ENCODE peak calls at places on chromosome 19, in four cellular contexts. D is kidney, V is thyroid gland, G is cardiac fibroblast. T is an unnamed sample.

GRCh38 chr19:46229442-46229841 is at the start of gene IGFL1:
- DNase-seq in V (no peak), D (no peak), G (no peak), T (no peak)

GRCh38 chr19:12801466-12802266 is at the start of the genes PRDX2 and THSD8:
- DNase-seq in V (peak; percentile 83), D (peak; percentile 92), G (peak; percentile 85), T (no peak)

GRCh38 chr19:17616961-17617806 is 61.7 kb downstream of the COLGALT1 start:
- DNase-seq in D (no peak), V (no peak), G (peak; percentile 8), T (peak; percentile 82)

GRCh38 chr19:41426952-41427646 is at the start of gene B3GNT8:
- DNase-seq in V (peak; percentile 87), G (peak; percentile 79), D (peak; percentile 95), T (no peak)

GRCh38 chr19:6531956-6532243 is 1.1 kb downstream of the TNFSF9 start:
- DNase-seq in D (no peak), V (no peak), G (no peak), T (no peak)

GRCh38 chr19:33731886-33732285 is 64.8 kb upstream of the KCTD15 start:
- DNase-seq in G (no peak), V (no peak), D (peak; percentile 13), T (no peak)

GRCh38 chr19:16791942-16792341 is 37.3 kb upstream of the SIN3B start:
- DNase-seq in D (no peak), V (no peak), G (no peak), T (no peak)

GRCh38 chr19:43664008-43664407 is 6.0 kb downstream of the PLAUR start:
- DNase-seq in D (no peak), V (no peak), G (no peak), T (no peak)

GRCh38 chr19:690203-690602 is 5.0 kb downstream of the PRSS57 start:
- DNase-seq in D (peak; percentile 71), V (no peak), G (no peak), T (no peak)

GRCh38 chr19:15836595-15837398 is 21.3 kb upstream of the OR10H1 start:
- DNase-seq in V (peak; percentile 97), G (peak; percentile 94), D (peak; percentile 98), T (no peak)

GRCh38 chr19:55467236-55468053 is 2.9 kb upstream of the C19orf85 start:
- DNase-seq in G (peak; percentile 89), V (peak; percentile 62), D (peak; percentile 87), T (no peak)

GRCh38 chr19:44731081-44731480 is 17.4 kb upstream of the BCL3 start:
- DNase-seq in G (no peak), V (no peak), D (no peak), T (no peak)

GRCh38 chr19:42392165-42392564 is 2.1 kb upstream of the CNFN start:
- DNase-seq in G (no peak), D (no peak), V (no peak), T (no peak)

GRCh38 chr19:54035215-54036178 is 28.2 kb downstream of the VSTM1 start:
- DNase-seq in V (no peak), D (no peak), G (peak; percentile 88), T (no peak)

GRCh38 chr19:35608250-35608649 is 4.3 kb upstream of the HAUS5 start:
- DNase-seq in V (no peak), G (no peak), D (no peak), T (no peak)

GRCh38 chr19:13172335-13173128 is 22.3 kb downstream of the IER2 start:
- DNase-seq in D (peak; percentile 96), G (peak; percentile 82), V (peak; percentile 96), T (no peak)

GRCh38 chr19:38522915-38523314 is 89.4 kb downstream of the RYR1 start:
- DNase-seq in G (no peak), D (no peak), V (no peak), T (no peak)

GRCh38 chr19:28971011-28971410 is 241.9 kb downstream of the UQCRFS1 start:
- DNase-seq in V (no peak), G (peak; percentile 56), D (peak; percentile 87), T (no peak)

GRCh38 chr19:49863935-49864320 is 3.4 kb downstream of the PNKP start:
- DNase-seq in D (no peak), V (no peak), G (no peak), T (no peak)

GRCh38 chr19:7901337-7901736 is 2.3 kb upstream of the MAP2K7 start:
- DNase-seq in V (no peak), D (no peak), G (no peak), T (no peak)

GRCh38 chr19:16198363-16198636 is 589 bp downstream of the AP1M1 start:
- DNase-seq in V (no peak), G (no peak), D (no peak), T (no peak)

DNA sequence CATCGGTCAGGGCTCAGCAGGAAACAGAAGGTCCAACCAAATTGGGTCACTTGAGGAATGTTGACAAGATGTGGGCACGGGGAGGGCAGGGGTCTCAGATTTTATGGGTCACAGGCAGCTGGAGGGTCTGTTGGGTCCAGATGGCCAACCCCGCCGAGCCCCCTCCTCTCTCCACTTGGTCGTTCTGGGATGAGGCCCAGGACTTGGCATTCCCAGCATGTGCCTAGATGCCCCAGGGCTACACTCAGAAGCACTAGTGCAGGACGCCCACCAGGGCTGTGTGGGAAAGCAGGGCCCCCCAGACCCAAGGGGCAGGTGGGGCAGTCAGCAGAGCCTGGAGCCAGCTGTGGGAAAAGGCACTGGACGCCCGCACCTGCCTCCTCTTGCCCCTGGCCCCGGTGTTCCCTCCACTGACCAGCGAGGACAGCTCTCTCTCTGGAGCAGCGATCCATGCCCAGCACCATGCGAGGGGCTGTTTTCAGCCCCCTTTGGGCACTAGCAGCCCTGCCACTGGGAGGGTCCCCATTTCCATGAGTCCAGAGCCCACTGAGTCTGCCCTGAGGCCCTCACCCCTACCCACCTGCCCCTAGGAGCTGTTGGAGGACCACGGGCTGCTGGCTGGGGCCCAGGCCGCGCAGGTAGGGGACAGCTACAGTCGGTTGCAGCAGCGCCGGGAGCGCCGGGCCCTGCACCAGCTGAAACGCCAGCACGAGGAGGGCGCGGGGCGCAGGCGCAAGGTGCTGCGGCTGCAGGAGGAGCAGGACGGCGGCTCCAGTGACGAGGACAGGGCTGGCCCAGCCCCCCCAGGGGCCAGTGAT is 26.0 kb downstream of the DHX34 start:
- DNase-seq in G (no peak), V (no peak), D (no peak), T (no peak)
- TF ChIP-seq CTCF in G (no peak), V (no peak), D (no peak), T (no peak)

GRCh38 chr19:9498183-9498902 is at the start of gene ZNF560:
- DNase-seq in G (peak; percentile 2), V (no peak), D (no peak), T (no peak)
- TF ChIP-seq CTCF in G (peak; percentile 56), V (no peak), D (no peak), T (no peak)

GRCh38 chr19:50873056-50873455 is at the start of gene KLK2:
- DNase-seq in G (no peak), D (no peak), V (peak; percentile 84), T (no peak)

GRCh38 chr19:50874185-50874584 is 946 bp downstream of the KLK2 start:
- DNase-seq in G (no peak), D (no peak), V (peak; percentile 65), T (no peak)

GRCh38 chr19:50869479-50869878 is 3.8 kb upstream of the KLK2 start:
- DNase-seq in D (no peak), V (no peak), G (no peak), T (no peak)

GRCh38 chr19:50875795-50876422 is 2.7 kb downstream of the KLK2 start:
- DNase-seq in D (no peak), G (no peak), V (no peak), T (no peak)

DNA sequence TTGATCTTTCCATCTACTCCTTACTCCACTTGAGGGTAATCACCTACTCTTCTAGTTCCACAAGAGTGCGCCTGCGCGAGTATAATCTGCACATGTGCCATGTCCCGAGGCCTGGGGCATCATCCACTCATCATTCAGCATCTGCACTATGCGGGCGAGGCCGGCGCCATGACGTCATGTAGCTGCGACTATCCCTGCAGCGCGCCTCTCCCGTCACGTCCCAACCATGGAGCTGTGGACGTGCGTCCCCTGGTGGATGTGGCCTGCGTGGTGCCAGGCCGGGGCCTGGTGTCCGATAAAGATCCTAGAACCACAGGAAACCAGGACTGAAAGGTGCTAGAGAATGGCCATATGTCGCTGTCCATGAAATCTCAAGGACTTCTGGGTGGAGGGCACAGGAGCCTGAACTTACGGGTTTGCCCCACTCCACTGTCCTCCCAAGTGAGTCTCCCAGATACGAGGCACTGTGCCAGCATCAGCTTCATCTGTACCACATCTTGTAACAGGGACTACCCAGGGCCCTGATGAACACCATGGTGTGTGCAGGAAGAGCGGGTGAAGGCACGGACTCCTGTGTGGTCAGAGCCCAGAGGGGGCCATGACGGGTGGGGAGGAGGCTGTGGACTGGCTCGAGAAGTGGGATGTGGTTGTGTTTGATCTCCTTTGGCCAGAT is 2.7 kb upstream of the KLK2 start:
- DNase-seq in G (peak; percentile 3), D (no peak), V (no peak), T (no peak)
- TF ChIP-seq CTCF in G (peak; percentile 18), D (no peak), V (no peak), T (no peak)

GRCh38 chr19:37304884-37305255 is 66.0 kb upstream of the ZNF527 start:
- DNase-seq in V (no peak), D (no peak), G (no peak), T (no peak)

GRCh38 chr19:37306383-37306963 is 64.4 kb upstream of the ZNF527 start:
- DNase-seq in G (no peak), D (no peak), V (no peak), T (no peak)

GRCh38 chr19:37313335-37313627 is 57.6 kb upstream of the ZNF527 start:
- DNase-seq in D (no peak), V (no peak), G (no peak), T (no peak)

GRCh38 chr19:37304190-37304883 is 66.6 kb upstream of the ZNF527 start:
- DNase-seq in G (no peak), V (peak; percentile 65), D (peak; percentile 87), T (peak; percentile 91)

DNA sequence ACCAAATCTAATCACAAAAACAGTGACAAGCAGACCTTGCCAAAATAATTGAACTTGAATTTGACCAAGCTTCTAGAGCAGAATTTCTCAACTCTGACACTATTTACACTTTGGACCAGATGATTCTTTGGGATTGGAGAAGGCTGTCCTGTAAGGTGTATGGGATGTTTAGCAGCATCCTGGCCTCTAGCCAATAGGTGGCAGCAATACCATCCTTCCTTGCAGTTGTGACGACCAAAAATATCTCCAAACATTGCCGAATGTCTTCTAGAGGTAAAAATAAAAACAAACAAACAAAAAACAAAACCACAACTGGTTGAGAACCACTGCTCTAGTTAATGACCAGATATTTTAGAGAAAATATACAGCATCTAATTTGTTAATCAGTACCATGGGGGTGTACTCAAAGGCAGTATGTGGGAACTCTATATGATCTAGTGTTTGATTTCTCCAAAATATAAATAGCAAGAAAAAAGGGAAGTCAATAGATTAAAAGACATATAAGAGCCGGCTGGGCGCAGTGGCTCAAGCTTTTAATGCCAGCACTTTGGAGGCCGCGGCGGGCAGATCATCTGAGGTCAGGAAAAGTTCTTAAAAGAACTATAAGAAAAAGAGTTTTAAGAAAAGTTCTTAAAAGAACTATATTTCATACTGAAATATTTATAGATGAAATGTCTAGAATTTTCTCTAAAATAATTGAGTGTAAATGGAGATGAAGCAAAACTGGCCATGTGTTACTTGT is 60.9 kb upstream of the ZNF527 start:
- DNase-seq in D (no peak), G (no peak), V (no peak), T (no peak)
- TF ChIP-seq CTCF in D (no peak), G (no peak), V (no peak), T (peak; percentile 28)

T was measured in chondrocyte.